ENCODE peak calls at places on chromosomes 2 and 18, in eight cellular contexts. M is heart left ventricle, G is HCT116, X is Peyer's patch, J is HepG2, S is H54, N is upper lobe of left lung, K is A549. E is an unnamed sample.
A peak's percentile ranks its signal among the peaks of the same experiment; 100 is the strongest.

GRCh38 chr2:179096090-179096489 is 46.2 kb upstream of the CCDC141 start:
- DNase-seq in M (no peak), G (no peak), X (peak; percentile 65), J (no peak), S (no peak), N (no peak), K (no peak), E (no peak)

GRCh38 chr2:14220101-14220500 is 412.4 kb upstream of the LRATD1 start:
- DNase-seq in M (no peak), G (no peak), X (no peak), J (no peak), S (no peak), N (no peak), K (no peak), E (no peak)

GRCh38 chr2:185745864-185746859 is 7.6 kb downstream of the FSIP2 start:
- DNase-seq in M (no peak), G (no peak), X (no peak), J (peak; percentile 1), S (no peak), N (no peak), K (no peak), E (no peak)

GRCh38 chr2:44230378-44230777 is 44.9 kb upstream of the SLC3A1 start:
- DNase-seq in M (no peak), G (no peak), X (no peak), J (no peak), S (no peak), N (no peak), K (peak; percentile 38), E (no peak)

GRCh38 chr2:216501854-216502253 is 3.2 kb downstream of the RPL37A start:
- DNase-seq in M (no peak), G (no peak), X (no peak), J (no peak), S (no peak), N (no peak), K (no peak), E (no peak)

GRCh38 chr2:47253440-47253839 is 98.3 kb upstream of the STPG4 start:
- DNase-seq in M (no peak), G (no peak), X (no peak), J (peak; percentile 34), S (no peak), N (no peak), K (no peak), E (no peak)

GRCh38 chr18:66211693-66212195 is 392.1 kb downstream of the CDH19 start:
- DNase-seq in M (no peak), G (no peak), X (no peak), J (no peak), S (no peak), N (no peak), K (no peak), E (no peak)

GRCh38 chr18:400466-400865 is 100.0 kb downstream of the COLEC12 start:
- DNase-seq in M (no peak), G (no peak), X (peak; percentile 45), J (no peak), S (no peak), N (no peak), K (no peak), E (no peak)

GRCh38 chr2:52934354-52934898 is 833.2 kb upstream of the CHAC2 start:
- DNase-seq in M (no peak), G (peak; percentile 91), X (no peak), J (peak; percentile 2), S (peak; percentile 3), N (no peak), K (peak; percentile 37), E (no peak)

GRCh38 chr2:68806511-68807109 is 64.6 kb downstream of the BMP10 start:
- DNase-seq in M (no peak), G (no peak), X (no peak), J (no peak), S (no peak), N (no peak), K (no peak), E (peak; percentile 78)

GRCh38 chr2:238169708-238170251 is 11.0 kb downstream of the ERFE start:
- DNase-seq in M (no peak), G (no peak), X (no peak), J (no peak), S (peak; percentile 96), N (no peak), K (peak; percentile 46), E (no peak)

GRCh38 chr2:38722271-38723115 is 28.7 kb downstream of the SRSF7 start:
- DNase-seq in M (no peak), G (no peak), X (no peak), J (no peak), S (no peak), N (no peak), K (no peak), E (no peak)

GRCh38 chr2:45889053-45889452 is 237.6 kb downstream of the PRKCE start:
- DNase-seq in M (no peak), G (no peak), X (peak; percentile 72), J (no peak), S (no peak), N (no peak), K (peak; percentile 18), E (no peak)
- TF ChIP-seq POLR2A in M (no peak), G (no peak), X (no peak), J (no peak), S (no peak), N (no peak), K (no peak), E (no peak)

DNA sequence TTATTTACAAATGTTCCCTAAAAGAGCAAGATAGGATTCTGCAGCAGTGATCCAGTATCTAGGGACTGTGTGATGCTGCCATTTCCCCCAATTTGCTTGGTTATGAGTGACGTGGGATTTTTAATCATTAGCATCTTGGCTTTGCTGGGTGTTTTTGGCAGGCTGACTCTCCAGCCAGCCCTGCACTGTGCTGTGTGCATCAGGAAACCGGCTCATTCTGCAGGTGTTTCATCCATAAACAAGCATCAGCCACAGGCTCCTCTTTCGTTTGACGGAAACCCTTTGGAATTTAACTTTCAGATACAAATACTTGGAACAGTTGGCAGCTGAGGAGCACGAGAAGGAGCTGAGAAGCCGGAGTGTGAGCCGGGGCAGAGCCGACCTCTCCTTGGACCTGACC is 135.9 kb downstream of the TPGS2 start:
- DNase-seq in M (no peak), G (no peak), X (no peak), J (no peak), S (no peak), N (peak; percentile 19), K (no peak), E (no peak)
- TF ChIP-seq POLR2A in M (no peak), G (no peak), X (no peak), J (no peak), S (no peak), N (no peak), K (no peak), E (no peak)

GRCh38 chr2:191020742-191021381 is 6.9 kb upstream of the STAT1 start:
- DNase-seq in M (peak; percentile 28), G (no peak), X (peak; percentile 61), J (peak; percentile 71), S (no peak), N (no peak), K (peak; percentile 67), E (no peak)
- TF ChIP-seq POLR2A in M (no peak), G (no peak), X (no peak), J (peak; percentile 28), S (no peak), N (no peak), K (peak; percentile 20), E (no peak)

DNA sequence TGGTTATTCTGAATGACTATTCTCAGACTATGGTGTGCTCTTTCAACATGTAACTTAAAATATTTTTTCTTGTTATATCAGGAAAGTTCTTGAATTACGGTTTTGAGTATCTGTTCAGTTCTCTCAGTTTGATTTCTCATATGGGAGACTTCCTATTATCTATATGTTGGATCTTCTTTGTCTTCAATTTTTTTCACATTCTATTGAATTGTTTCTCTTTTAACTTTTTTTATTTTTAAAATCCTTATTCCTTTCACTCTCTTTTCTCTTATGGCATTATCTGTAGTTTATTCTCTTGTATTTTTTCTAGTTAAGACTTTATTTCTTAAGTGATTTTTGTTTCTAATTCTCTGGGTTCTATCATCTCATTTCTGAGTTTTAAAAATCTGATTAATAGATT is 252.8 kb upstream of the STON1 start:
- DNase-seq in M (no peak), G (no peak), X (no peak), J (no peak), S (no peak), N (no peak), K (no peak), E (no peak)
- TF ChIP-seq POLR2A in M (no peak), G (no peak), X (no peak), J (no peak), S (no peak), N (no peak), K (no peak), E (no peak)

DNA sequence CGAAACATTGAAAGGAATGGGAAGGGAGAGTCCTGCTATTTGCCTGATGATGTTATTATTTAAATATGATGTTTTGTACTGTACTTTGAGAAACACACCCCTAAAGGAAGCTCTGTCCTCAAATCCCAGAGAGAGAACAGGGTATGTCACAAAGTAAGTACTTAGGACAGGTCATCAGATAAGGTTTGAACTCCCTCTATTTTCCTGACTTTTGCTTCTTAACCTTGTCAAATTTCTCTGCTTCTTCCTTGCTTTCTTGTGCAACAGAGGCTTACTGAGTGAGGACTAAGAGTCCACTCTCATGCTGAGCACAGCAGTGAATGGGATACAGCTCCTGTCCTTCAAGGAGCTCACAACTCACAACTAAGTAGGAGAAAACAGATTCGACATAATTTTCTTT is 3.7 kb downstream of the DGUOK start:
- DNase-seq in M (no peak), G (no peak), X (no peak), J (no peak), S (no peak), N (no peak), K (no peak), E (no peak)
- TF ChIP-seq POLR2A in M (no peak), G (no peak), X (no peak), J (no peak), S (no peak), N (no peak), K (no peak), E (no peak)

DNA sequence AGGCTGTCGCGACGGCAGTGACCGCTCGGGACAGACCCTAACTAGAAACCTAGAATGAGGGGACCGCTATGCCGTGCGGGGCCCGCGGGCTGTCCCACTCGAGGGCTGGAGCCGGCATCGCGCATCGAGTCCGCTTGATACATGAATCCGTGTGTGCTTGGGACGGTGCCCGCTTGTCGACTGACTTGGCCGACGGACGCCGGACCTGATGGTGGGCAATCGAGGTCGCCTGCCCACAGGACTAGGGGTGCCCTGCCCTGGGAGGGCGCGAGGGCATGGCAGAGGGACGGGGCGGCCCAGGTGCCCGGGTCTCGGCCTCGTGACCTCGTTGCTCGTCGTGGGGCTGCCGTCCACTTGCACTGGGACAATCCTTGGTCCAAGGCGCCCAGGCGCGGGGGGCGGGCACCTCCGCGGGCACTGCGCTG is 688 bp upstream of the PTMA start:
- DNase-seq in M (no peak), G (peak; percentile 36), X (no peak), J (no peak), S (no peak), N (no peak), K (peak; percentile 68), E (no peak)
- TF ChIP-seq POLR2A in M (no peak), G (peak; percentile 33), X (peak; percentile 41), J (no peak), S (peak; percentile 18), N (peak; percentile 92), K (peak; percentile 30), E (peak; percentile 75)

GRCh38 chr2:70247364-70248144 is 874 bp downstream of the TIA1 start:
- DNase-seq in M (no peak), G (no peak), X (no peak), J (no peak), S (no peak), N (no peak), K (no peak), E (no peak)
- TF ChIP-seq POLR2A in M (no peak), G (peak; percentile 17), X (no peak), J (no peak), S (no peak), N (no peak), K (no peak), E (no peak)